ENCODE peak calls at places on chromosomes 1 and 21, in seven cellular contexts. O, D, G, A, P, J and B are unnamed samples.
A peak's percentile ranks its signal among the peaks of the same experiment; 100 is the strongest.

GRCh38 chr1:92544756-92545165 is 58.0 kb upstream of the GFI1 start:
- DNase-seq in O (no peak), G (no peak), A (no peak), P (peak; percentile 40), J (no peak), D (no peak), B (no peak)

GRCh38 chr1:6300342-6301141 is 39.6 kb upstream of the GPR153 start:
- DNase-seq in J (no peak), P (no peak), G (peak; percentile 17), O (no peak), A (no peak), D (no peak), B (peak; percentile 36)

GRCh38 chr21:45330075-45330781 is 42.5 kb upstream of the POFUT2 start:
- DNase-seq in J (no peak), P (peak; percentile 77), G (peak; percentile 87), D (no peak), O (no peak), A (no peak), B (peak; percentile 88)

GRCh38 chr21:33975548-33976081 is 60.0 kb upstream of the ATP5PO start:
- DNase-seq in A (peak; percentile 98), P (peak; percentile 45), O (no peak), D (peak; percentile 9), G (no peak), J (no peak), B (peak; percentile 74)

GRCh38 chr1:201299968-201300367 is 16.7 kb downstream of the PKP1 start:
- DNase-seq in D (no peak), A (no peak), P (peak; percentile 32), J (no peak), G (peak; percentile 25), O (no peak), B (peak; percentile 72)

GRCh38 chr1:108068141-108068540 is 103.2 kb upstream of the VAV3 start:
- DNase-seq in O (no peak), A (no peak), P (no peak), J (no peak), G (no peak), D (no peak), B (no peak)

GRCh38 chr1:42231253-42231652 is 66.7 kb upstream of the GUCA2A start:
- DNase-seq in J (no peak), D (no peak), G (no peak), P (peak; percentile 87), O (no peak), A (no peak), B (peak; percentile 10)

GRCh38 chr1:30613188-30613587 is 110.2 kb downstream of the MATN1 start:
- DNase-seq in D (no peak), O (no peak), J (no peak), A (no peak), P (no peak), G (no peak), B (peak; percentile 58)

GRCh38 chr1:154434346-154435075 is 29.4 kb downstream of the IL6R start:
- DNase-seq in O (no peak), A (no peak), G (peak; percentile 87), D (no peak), J (no peak), P (peak; percentile 16), B (peak; percentile 77)

GRCh38 chr1:101820080-101820479 is 176.6 kb downstream of the OLFM3 start:
- DNase-seq in P (no peak), J (peak; percentile 51), D (no peak), O (peak; percentile 16), A (no peak), G (peak; percentile 41), B (peak; percentile 30)

GRCh38 chr1:219066631-219067349 is 106.9 kb upstream of the LYPLAL1 start:
- DNase-seq in A (no peak), D (peak; percentile 30), G (peak; percentile 84), P (peak; percentile 60), J (no peak), O (peak; percentile 33), B (peak; percentile 78)

GRCh38 chr1:25343872-25344271 is 5.7 kb downstream of the TMEM50A start:
- DNase-seq in P (peak; percentile 90), J (no peak), O (peak; percentile 24), A (no peak), D (peak; percentile 56), G (peak; percentile 85), B (peak; percentile 87)

GRCh38 chr21:45868086-45868485 is 113.5 kb upstream of the COL6A1 start:
- DNase-seq in P (no peak), G (no peak), J (no peak), O (no peak), A (no peak), D (no peak), B (no peak)

GRCh38 chr1:167720965-167721616 is 691 bp upstream of the MPZL1 start:
- DNase-seq in A (no peak), G (peak; percentile 77), O (no peak), P (peak; percentile 51), J (peak; percentile 12), D (no peak), B (peak; percentile 80)

GRCh38 chr1:4108741-4109625 is 208.9 kb upstream of the C1orf174 start:
- DNase-seq in A (no peak), O (no peak), P (no peak), D (peak; percentile 44), G (no peak), J (no peak), B (no peak)

GRCh38 chr1:116902718-116903390 is 6.9 kb upstream of the PTGFRN start:
- DNase-seq in A (no peak), D (no peak), G (no peak), O (no peak), P (no peak), J (no peak), B (no peak)

GRCh38 chr21:42988234-42988965 is 14.0 kb downstream of the PKNOX1 start:
- DNase-seq in A (no peak), O (no peak), G (peak; percentile 67), D (no peak), J (no peak), P (peak; percentile 42), B (peak; percentile 73)

GRCh38 chr1:231322880-231323530 is 14.6 kb downstream of the EXOC8 start:
- DNase-seq in P (no peak), A (no peak), G (no peak), J (no peak), D (no peak), O (no peak), B (no peak)

GRCh38 chr1:177864530-177865305 is 105.1 kb downstream of the SEC16B start:
- DNase-seq in G (peak; percentile 30), A (no peak), D (no peak), P (no peak), O (no peak), J (no peak), B (no peak)

GRCh38 chr1:68703921-68704354 is 207.1 kb upstream of the DEPDC1 start:
- DNase-seq in O (no peak), D (no peak), J (no peak), P (no peak), G (no peak), A (no peak), B (no peak)

GRCh38 chr1:53633073-53633704 is 105.8 kb downstream of the GLIS1 start:
- DNase-seq in A (no peak), D (no peak), P (no peak), O (no peak), G (no peak), J (no peak), B (no peak)

GRCh38 chr21:31731802-31732537 is at the start of gene SCAF4:
- DNase-seq in G (peak; percentile 87), O (peak; percentile 56), J (peak; percentile 88), A (peak; percentile 28), D (peak; percentile 91), P (peak; percentile 78), B (peak; percentile 97)
- H2AFZ ChIP-seq in G (peak within 1 kb of the TSS; percentile 77), O (no peak within 1 kb of the TSS), J (peak within 1 kb of the TSS; percentile 89), A (peak within 1 kb of the TSS; percentile 62), D (peak within 1 kb of the TSS; percentile 81), P (peak within 1 kb of the TSS; percentile 73), B (peak within 1 kb of the TSS; percentile 94)

GRCh38 chr1:39409055-39409816 is 82.2 kb upstream of the BMP8A start:
- DNase-seq in O (no peak), A (no peak), J (peak; percentile 31), G (peak; percentile 72), D (peak; percentile 76), P (no peak), B (peak; percentile 77)

GRCh38 chr1:39406533-39407478 is 84.6 kb upstream of the BMP8A start:
- DNase-seq in D (peak; percentile 8), G (peak; percentile 51), A (no peak), O (no peak), J (no peak), P (peak; percentile 75), B (peak; percentile 82)

GRCh38 chr1:39407889-39408640 is 83.4 kb upstream of the BMP8A start:
- DNase-seq in P (no peak), G (no peak), J (no peak), D (no peak), O (no peak), A (no peak), B (peak; percentile 30)

GRCh38 chr1:39408641-39409054 is 82.8 kb upstream of the BMP8A start:
- DNase-seq in P (peak; percentile 87), J (peak; percentile 95), D (peak; percentile 92), G (peak; percentile 94), O (peak; percentile 84), A (peak; percentile 40), B (peak; percentile 97)

GRCh38 chr1:39407496-39407888 is 83.9 kb upstream of the BMP8A start:
- DNase-seq in J (peak; percentile 20), P (no peak), O (no peak), G (no peak), D (no peak), A (no peak), B (peak; percentile 41)
- H3K9ac ChIP-seq in J (no peak overlapping the region), P (peak overlapping the region; percentile 86), O (peak overlapping the region; percentile 73), G (no peak overlapping the region), D (no peak overlapping the region), A (no peak overlapping the region), B (peak overlapping the region; percentile 80)

DNA sequence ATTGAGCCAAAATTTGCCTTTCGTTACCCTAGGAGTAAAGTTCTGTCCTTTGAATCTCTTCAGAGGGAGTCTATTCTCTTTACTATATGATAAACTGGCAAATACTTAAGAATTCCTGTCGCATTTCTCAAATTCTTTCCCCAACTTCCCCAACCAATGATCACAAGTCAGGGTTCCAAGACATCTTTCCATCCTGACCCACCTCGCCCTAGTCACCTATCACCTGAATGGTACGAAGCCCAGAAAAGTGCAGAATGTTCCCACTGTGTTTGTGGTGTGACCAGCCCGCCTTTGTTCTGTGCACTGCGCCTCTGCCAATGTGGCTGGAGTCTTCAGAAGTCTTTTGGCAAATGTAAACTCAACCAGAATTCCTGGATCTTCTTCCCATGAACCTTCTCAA is 132.5 kb downstream of the RNF220 start:
- DNase-seq in J (no peak), G (no peak), D (no peak), A (no peak), O (no peak), P (no peak), B (no peak)
- H2AFZ ChIP-seq in J (no peak overlapping the region), G (no peak overlapping the region), D (no peak overlapping the region), A (no peak overlapping the region), O (no peak overlapping the region), P (no peak overlapping the region), B (no peak overlapping the region)

DNA sequence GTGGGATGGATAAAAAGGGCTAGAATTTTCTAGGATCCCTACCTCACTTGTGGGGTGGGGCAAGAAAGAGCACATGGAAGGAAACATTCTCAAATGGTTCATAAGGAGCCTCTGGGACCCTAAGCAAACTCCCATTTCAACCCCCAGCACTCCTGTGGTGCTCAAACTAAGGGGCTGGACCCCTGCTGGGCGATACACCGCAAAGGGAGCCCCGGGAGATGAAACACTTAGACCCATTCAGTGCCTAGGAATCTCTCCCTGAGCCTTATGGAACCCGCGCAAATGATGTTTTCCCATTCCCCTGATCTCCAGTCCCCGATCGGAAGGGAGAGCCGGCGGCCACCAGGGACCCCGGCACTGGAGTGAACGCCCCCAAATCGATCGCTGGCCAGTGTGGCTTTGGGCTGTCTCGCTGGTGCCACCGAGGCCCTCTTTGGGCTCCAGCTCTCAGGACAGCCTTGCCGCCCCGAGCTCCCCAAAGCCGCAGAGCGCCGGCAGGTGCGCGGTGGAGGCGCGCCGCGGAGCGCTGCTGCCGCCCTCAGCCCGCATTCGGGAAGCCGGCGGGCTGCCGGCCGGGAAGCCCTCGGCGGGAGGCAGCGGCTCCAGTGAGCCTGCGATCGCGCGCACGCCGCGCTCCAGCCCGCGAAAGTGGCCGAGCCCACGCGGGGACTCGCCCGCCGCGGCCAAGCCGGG is 1.2 kb downstream of the PLXNA2 start:
- DNase-seq in G (peak; percentile 29), P (peak; percentile 21), O (no peak), A (no peak), J (no peak), D (no peak), B (peak; percentile 66)
- H3K9ac ChIP-seq in G (peak overlapping the region; percentile 58), P (peak overlapping the region; percentile 81), O (no peak overlapping the region), A (no peak overlapping the region), J (peak overlapping the region; percentile 78), D (peak overlapping the region; percentile 96), B (peak overlapping the region; percentile 76)